ENCODE peak calls at places on chromosomes 1 and 21, in five cellular contexts. One of them, this sample, is unnamed.

GRCh38 chr21:31580866-31581276 is 78.6 kb upstream of the SOD1 start:
- DNase-seq in HCT116: peak
- DNase-seq in LHCN-M2: peak
- DNase-seq in AG10803: peak
- DNase-seq in endothelial cell: peak
- DNase-seq in this sample: peak

GRCh38 chr1:234564035-234565029 is 45.6 kb downstream of the IRF2BP2 start:
- DNase-seq in HCT116: peak
- DNase-seq in LHCN-M2: peak
- DNase-seq in AG10803: peak
- DNase-seq in endothelial cell: no peak
- DNase-seq in this sample: peak

GRCh38 chr1:81158592-81158991 is 642.1 kb upstream of the ADGRL2 start:
- DNase-seq in HCT116: no peak
- DNase-seq in LHCN-M2: no peak
- DNase-seq in AG10803: peak
- DNase-seq in endothelial cell: no peak
- DNase-seq in this sample: peak

GRCh38 chr1:116380499-116381316 is 7.7 kb downstream of the ATP1A1 start:
- DNase-seq in HCT116: no peak
- DNase-seq in LHCN-M2: no peak
- DNase-seq in AG10803: no peak
- DNase-seq in endothelial cell: no peak
- DNase-seq in this sample: no peak

GRCh38 chr1:78440381-78440793 is 50.4 kb upstream of the PTGFR start:
- DNase-seq in HCT116: no peak
- DNase-seq in LHCN-M2: peak
- DNase-seq in AG10803: peak
- DNase-seq in endothelial cell: no peak
- DNase-seq in this sample: peak

GRCh38 chr1:246705368-246705767 is 18.8 kb upstream of the SCCPDH start:
- DNase-seq in HCT116: no peak
- DNase-seq in LHCN-M2: peak
- DNase-seq in AG10803: peak
- DNase-seq in endothelial cell: no peak
- DNase-seq in this sample: peak

GRCh38 chr1:200075938-200076546 is 48.5 kb downstream of the NR5A2 start:
- DNase-seq in HCT116: peak
- DNase-seq in LHCN-M2: peak
- DNase-seq in AG10803: peak
- DNase-seq in endothelial cell: peak
- DNase-seq in this sample: peak

GRCh38 chr1:43821471-43821870 is 112.1 kb upstream of the ARTN start:
- DNase-seq in HCT116: no peak
- DNase-seq in LHCN-M2: no peak
- DNase-seq in AG10803: no peak
- DNase-seq in endothelial cell: no peak
- DNase-seq in this sample: no peak

GRCh38 chr21:45880097-45881068 is 101.2 kb upstream of the COL6A1 start:
- DNase-seq in HCT116: peak
- DNase-seq in LHCN-M2: peak
- DNase-seq in AG10803: peak
- DNase-seq in endothelial cell: peak
- DNase-seq in this sample: peak

GRCh38 chr1:111520040-111520439 is 16.6 kb upstream of the ADORA3 start:
- DNase-seq in HCT116: no peak
- DNase-seq in LHCN-M2: no peak
- DNase-seq in AG10803: no peak
- DNase-seq in endothelial cell: no peak
- DNase-seq in this sample: no peak

GRCh38 chr1:19964542-19964941 is 14.9 kb downstream of the PLA2G2A start:
- DNase-seq in HCT116: no peak
- DNase-seq in LHCN-M2: no peak
- DNase-seq in AG10803: no peak
- DNase-seq in endothelial cell: no peak
- DNase-seq in this sample: no peak

GRCh38 chr1:76161451-76161850 is 86.9 kb downstream of the ST6GALNAC3 start:
- DNase-seq in HCT116: no peak
- DNase-seq in LHCN-M2: no peak
- DNase-seq in AG10803: no peak
- DNase-seq in endothelial cell: no peak
- DNase-seq in this sample: no peak

GRCh38 chr1:90155721-90156487 is 161.0 kb downstream of the ZNF326 start:
- DNase-seq in HCT116: no peak
- DNase-seq in LHCN-M2: no peak
- DNase-seq in AG10803: no peak
- DNase-seq in endothelial cell: no peak
- DNase-seq in this sample: no peak

GRCh38 chr1:156813750-156814570 is 2.7 kb downstream of the SH2D2A start:
- DNase-seq in HCT116: peak
- DNase-seq in LHCN-M2: no peak
- DNase-seq in AG10803: peak
- DNase-seq in endothelial cell: peak
- DNase-seq in this sample: peak

GRCh38 chr21:31198575-31198974 is 145.5 kb downstream of the TIAM1 start:
- DNase-seq in HCT116: peak
- DNase-seq in LHCN-M2: peak
- DNase-seq in AG10803: peak
- DNase-seq in endothelial cell: no peak
- DNase-seq in this sample: peak

GRCh38 chr21:14452031-14452778 is 69.3 kb upstream of the HSPA13 start:
- DNase-seq in HCT116: no peak
- DNase-seq in LHCN-M2: no peak
- DNase-seq in AG10803: no peak
- DNase-seq in endothelial cell: no peak
- DNase-seq in this sample: no peak

GRCh38 chr1:1243807-1244191 is 2.7 kb downstream of the C1QTNF12 start:
- DNase-seq in HCT116: no peak
- DNase-seq in LHCN-M2: no peak
- DNase-seq in AG10803: no peak
- DNase-seq in endothelial cell: no peak
- DNase-seq in this sample: no peak

GRCh38 chr1:179166663-179167417 is 62.6 kb downstream of the ABL2 start:
- DNase-seq in HCT116: no peak
- DNase-seq in LHCN-M2: peak
- DNase-seq in AG10803: peak
- DNase-seq in endothelial cell: no peak
- DNase-seq in this sample: peak

GRCh38 chr21:42830456-42831455 is 48.6 kb downstream of the WDR4 start:
- DNase-seq in HCT116: no peak
- DNase-seq in LHCN-M2: no peak
- DNase-seq in AG10803: no peak
- DNase-seq in endothelial cell: no peak
- DNase-seq in this sample: no peak

GRCh38 chr1:247447162-247447909 is 10.6 kb downstream of the OR2B11 start:
- DNase-seq in HCT116: no peak
- DNase-seq in LHCN-M2: no peak
- DNase-seq in AG10803: no peak
- DNase-seq in endothelial cell: no peak
- DNase-seq in this sample: no peak

GRCh38 chr1:228943436-228943835 is 208.2 kb downstream of the RHOU start:
- DNase-seq in HCT116: no peak
- DNase-seq in LHCN-M2: no peak
- DNase-seq in AG10803: no peak
- DNase-seq in endothelial cell: no peak
- DNase-seq in this sample: no peak

GRCh38 chr1:93775224-93775623 is 93.6 kb upstream of the BCAR3 start:
- DNase-seq in HCT116: peak
- DNase-seq in LHCN-M2: no peak
- DNase-seq in AG10803: no peak
- DNase-seq in endothelial cell: no peak
- DNase-seq in this sample: no peak

GRCh38 chr1:65504263-65504662 is 83.8 kb downstream of the LEPR start:
- DNase-seq in HCT116: no peak
- DNase-seq in LHCN-M2: no peak
- DNase-seq in AG10803: no peak
- DNase-seq in endothelial cell: no peak
- DNase-seq in this sample: no peak

GRCh38 chr1:196400478-196401453 is 207.5 kb downstream of the KCNT2 start:
- DNase-seq in HCT116: no peak
- DNase-seq in LHCN-M2: peak
- DNase-seq in AG10803: peak
- DNase-seq in endothelial cell: peak
- DNase-seq in this sample: peak

GRCh38 chr1:94012686-94013330 is 103.6 kb upstream of the GCLM start:
- DNase-seq in HCT116: no peak
- DNase-seq in LHCN-M2: no peak
- DNase-seq in AG10803: no peak
- DNase-seq in endothelial cell: peak
- DNase-seq in this sample: no peak

GRCh38 chr1:82371844-82372498 is 571.2 kb downstream of the ADGRL2 start:
- DNase-seq in HCT116: no peak
- DNase-seq in LHCN-M2: no peak
- DNase-seq in AG10803: no peak
- DNase-seq in endothelial cell: no peak
- DNase-seq in this sample: no peak

GRCh38 chr1:185938396-185938795 is 204.2 kb downstream of the HMCN1 start:
- DNase-seq in HCT116: no peak
- DNase-seq in LHCN-M2: no peak
- DNase-seq in AG10803: no peak
- DNase-seq in endothelial cell: no peak
- DNase-seq in this sample: no peak

GRCh38 chr1:7885513-7886298 is 32.8 kb upstream of the UTS2 start:
- DNase-seq in HCT116: peak
- DNase-seq in LHCN-M2: no peak
- DNase-seq in AG10803: no peak
- DNase-seq in endothelial cell: no peak
- DNase-seq in this sample: no peak

GRCh38 chr1:117930484-117930883 is 945 bp downstream of the WDR3 start:
- DNase-seq in HCT116: no peak
- DNase-seq in LHCN-M2: no peak
- DNase-seq in AG10803: no peak
- DNase-seq in endothelial cell: no peak
- DNase-seq in this sample: peak

GRCh38 chr1:157147906-157148717 is 9.9 kb upstream of the ETV3 start:
- DNase-seq in HCT116: no peak
- DNase-seq in LHCN-M2: peak
- DNase-seq in AG10803: peak
- DNase-seq in endothelial cell: no peak
- DNase-seq in this sample: no peak

GRCh38 chr21:38067086-38067739 is 151.0 kb upstream of the KCNJ6 start:
- DNase-seq in HCT116: no peak
- DNase-seq in LHCN-M2: peak
- DNase-seq in AG10803: peak
- DNase-seq in endothelial cell: no peak
- DNase-seq in this sample: peak

GRCh38 chr21:29350246-29350779 is 51.6 kb downstream of the BACH1 start:
- DNase-seq in HCT116: no peak
- DNase-seq in LHCN-M2: no peak
- DNase-seq in AG10803: no peak
- DNase-seq in endothelial cell: no peak
- DNase-seq in this sample: no peak